ENCODE peak calls at places on chromosomes 4 and X, in nine cellular contexts. M is fibroblast of pulmonary artery; T is activated naive CD4-positive, alpha-beta T cell treated with anti-CD3 and anti-CD28 coated beads, Interleukin-2, amount 50 U/mL, for 72 hours; W is Calu3; C is DMS79; N is amygdala; L is GM13977; D is HT1080; E is NCI-H1092 treated with DMSO at 0.1 percent for 48 hours. Y is an unnamed sample.

GRCh38 chr4:113141901-113142346 is 92.5 kb downstream of the ANK2 start:
- DNase-seq in L (peak; percentile 12), W (peak; percentile 27), C (peak; percentile 68), N (no peak), M (peak; percentile 64), D (peak; percentile 91), E (peak; percentile 82), T (no peak), Y (peak; percentile 33)

GRCh38 chr4:103012594-103012993 is 6.9 kb downstream of the SLC9B1 start:
- DNase-seq in W (no peak), E (no peak), M (no peak), N (no peak), D (no peak), L (no peak), T (no peak), C (no peak), Y (no peak)

GRCh38 chr4:150447356-150447755 is 134.6 kb upstream of the MAB21L2 start:
- DNase-seq in D (no peak), E (no peak), C (no peak), W (no peak), L (no peak), T (no peak), M (no peak), N (no peak), Y (no peak)

GRCh38 chr4:186701273-186701672 is 22.4 kb downstream of the FAT1 start:
- DNase-seq in E (peak; percentile 23), W (no peak), T (no peak), N (no peak), L (no peak), D (no peak), C (no peak), M (peak; percentile 85), Y (no peak)

GRCh38 chr4:56821394-56822263 is at the start of gene SPINK2:
- DNase-seq in M (no peak), W (peak; percentile 66), D (no peak), L (peak; percentile 50), C (peak; percentile 53), E (no peak), N (no peak), T (peak; percentile 56), Y (peak; percentile 35)

GRCh38 chr4:145280541-145280940 is 100.2 kb upstream of the OTUD4 start:
- DNase-seq in T (no peak), M (peak; percentile 72), C (no peak), E (no peak), D (no peak), N (no peak), L (peak; percentile 21), W (no peak), Y (no peak)

GRCh38 chr4:72779256-72779655 is 210.2 kb upstream of the ADAMTS3 start:
- DNase-seq in T (no peak), M (peak; percentile 45), N (no peak), E (no peak), D (peak; percentile 12), L (no peak), W (no peak), C (no peak), Y (peak; percentile 3)

GRCh38 chrX:150405576-150405975 is 42.5 kb downstream of the MAMLD1 start:
- DNase-seq in N (no peak), D (peak; percentile 1), L (no peak), T (no peak), M (no peak), C (no peak), E (no peak), W (peak; percentile 35), Y (no peak)

GRCh38 chrX:1534321-1535168 is 2.4 kb downstream of the P2RY8 start:
- DNase-seq in N (no peak), L (no peak), D (no peak), E (no peak), M (no peak), T (peak; percentile 70), W (no peak), C (no peak), Y (no peak)

GRCh38 chr4:187685247-187685646 is 310.3 kb upstream of the ZFP42 start:
- DNase-seq in L (no peak), T (no peak), W (no peak), M (no peak), C (no peak), N (no peak), E (no peak), D (peak; percentile 40), Y (no peak)

GRCh38 chrX:133490955-133491354 is 75.7 kb upstream of the GPC4 start:
- DNase-seq in L (no peak), E (no peak), N (no peak), C (no peak), M (no peak), D (no peak), W (no peak), T (no peak), Y (no peak)

GRCh38 chrX:72238721-72239475 is at the start of gene ERCC6L:
- DNase-seq in W (peak; percentile 91), N (peak; percentile 79), E (peak; percentile 82), D (peak; percentile 89), T (peak; percentile 85), M (peak; percentile 86), C (peak; percentile 35), L (peak; percentile 89), Y (peak; percentile 76)

GRCh38 chr4:94406668-94407437 is 44.9 kb upstream of the PDLIM5 start:
- DNase-seq in C (peak; percentile 13), N (peak; percentile 47), D (peak; percentile 59), M (peak; percentile 96), W (peak; percentile 68), L (peak; percentile 28), T (no peak), E (peak; percentile 67), Y (peak; percentile 79)

GRCh38 chr4:158428242-158428641 is 93.4 kb upstream of the RXFP1 start:
- DNase-seq in E (no peak), T (no peak), L (no peak), W (no peak), N (no peak), D (peak; percentile 10), M (peak; percentile 61), C (no peak), Y (peak; percentile 55)

GRCh38 chr4:5887361-5888221 is 5.3 kb downstream of the CRMP1 start:
- DNase-seq in D (no peak), E (no peak), L (no peak), T (no peak), C (no peak), M (no peak), W (no peak), N (no peak), Y (no peak)

GRCh38 chr4:108651068-108651794 is 832 bp downstream of the OSTC start:
- DNase-seq in D (peak; percentile 29), L (no peak), E (no peak), C (no peak), W (no peak), T (no peak), N (no peak), M (peak; percentile 64), Y (peak; percentile 55)

GRCh38 chrX:2967998-2968909 is 38.1 kb upstream of the ARSH start:
- DNase-seq in D (peak; percentile 4), E (no peak), N (peak; percentile 21), C (peak; percentile 0), M (peak; percentile 33), W (no peak), L (no peak), T (peak; percentile 55), Y (peak; percentile 30)

GRCh38 chr4:3480528-3481112 is 17.5 kb downstream of the DOK7 start:
- DNase-seq in D (peak; percentile 81), L (peak; percentile 92), M (peak; percentile 75), T (no peak), W (peak; percentile 86), C (no peak), N (peak; percentile 70), E (peak; percentile 59), Y (peak; percentile 50)

GRCh38 chr4:177191586-177191985 is 118.1 kb upstream of the NEIL3 start:
- DNase-seq in D (no peak), M (no peak), L (no peak), T (no peak), C (no peak), W (no peak), E (no peak), N (no peak), Y (no peak)

GRCh38 chr4:183142566-183143545 is 43.8 kb downstream of the WWC2 start:
- DNase-seq in D (no peak), C (peak; percentile 3), N (no peak), M (peak; percentile 65), E (peak; percentile 79), W (peak; percentile 30), L (no peak), T (no peak), Y (peak; percentile 83)

GRCh38 chr4:56618734-56619133 is 62.4 kb downstream of the HOPX start:
- DNase-seq in L (no peak), W (no peak), N (no peak), C (no peak), M (no peak), T (no peak), D (no peak), E (no peak), Y (no peak)

GRCh38 chr4:182343435-182343834 is 100.2 kb downstream of the TENM3 start:
- DNase-seq in D (no peak), N (no peak), L (no peak), E (no peak), T (no peak), W (no peak), C (no peak), M (no peak), Y (no peak)

GRCh38 chrX:2498781-2499302 is 1.9 kb downstream of the DHRSX start:
- DNase-seq in E (no peak), L (peak; percentile 31), W (no peak), C (no peak), T (peak; percentile 21), N (no peak), D (no peak), M (peak; percentile 41), Y (peak; percentile 9)

GRCh38 chr4:99783940-99784339 is 32.7 kb upstream of the DAPP1 start:
- DNase-seq in D (peak; percentile 52), N (no peak), L (no peak), W (no peak), C (no peak), E (no peak), T (no peak), M (no peak), Y (peak; percentile 55)

GRCh38 chrX:155997436-155997835 is at the start of gene IL9R:
- DNase-seq in E (no peak), D (no peak), T (no peak), L (peak; percentile 56), W (no peak), M (no peak), N (no peak), C (no peak), Y (no peak)

GRCh38 chrX:104565791-104566687 is at the start of gene IL1RAPL2:
- DNase-seq in C (no peak), N (peak; percentile 1), M (peak; percentile 11), E (peak; percentile 0), L (no peak), W (peak; percentile 68), D (peak; percentile 17), T (no peak), Y (peak; percentile 23)

GRCh38 chrX:55924574-55924973 is 207.0 kb downstream of the RRAGB start:
- DNase-seq in N (no peak), L (no peak), E (no peak), T (no peak), M (no peak), W (no peak), D (no peak), C (no peak), Y (no peak)

GRCh38 chr4:150960818-150961217 is 54.3 kb downstream of the LRBA start:
- DNase-seq in M (peak; percentile 41), C (no peak), D (peak; percentile 20), W (peak; percentile 53), E (no peak), L (peak; percentile 39), T (no peak), N (no peak), Y (peak; percentile 51)

GRCh38 chrX:72129661-72130060 is 2.1 kb downstream of the RTL5 start:
- DNase-seq in L (no peak), W (no peak), E (no peak), N (no peak), M (no peak), C (no peak), D (no peak), T (no peak), Y (no peak)

GRCh38 chr4:97238956-97239698 is 904.1 kb downstream of the STPG2 start:
- DNase-seq in T (no peak), M (no peak), C (no peak), L (no peak), N (no peak), W (no peak), E (peak; percentile 57), D (no peak), Y (no peak)

GRCh38 chr4:153267013-153267412 is 62.8 kb downstream of the TRIM2 start:
- DNase-seq in D (no peak), W (no peak), L (no peak), E (no peak), T (no peak), M (peak; percentile 33), C (no peak), N (no peak), Y (no peak)